ENCODE peak calls at places on chromosomes 3 and 15, in six cellular contexts. One of them, this sample, is unnamed.

GRCh38 chr3:64998317-64998716 is 310.5 kb upstream of the ADAMTS9 start:
- DNase-seq in nephron progenitor cell: no peak
- DNase-seq in NCI-H1105: no peak
- DNase-seq in GM18507: no peak
- DNase-seq in NCI-H1092: no peak
- DNase-seq in stimulated activated CD4-positive, alpha-beta T cell treated with anti-CD3 and anti-CD28 coated beads, Interleukin-2, amount 100 ng/mL, for 48 hours: no peak
- DNase-seq in this sample: no peak

GRCh38 chr3:183697610-183698317 is at the start of gene YEATS2:
- DNase-seq in nephron progenitor cell: peak
- DNase-seq in NCI-H1105: peak
- DNase-seq in GM18507: peak
- DNase-seq in NCI-H1092: peak
- DNase-seq in stimulated activated CD4-positive, alpha-beta T cell treated with anti-CD3 and anti-CD28 coated beads, Interleukin-2, amount 100 ng/mL, for 48 hours: peak
- DNase-seq in this sample: peak

GRCh38 chr3:179347108-179347382 is 464 bp upstream of the MFN1 start:
- DNase-seq in nephron progenitor cell: no peak
- DNase-seq in NCI-H1105: no peak
- DNase-seq in GM18507: no peak
- DNase-seq in NCI-H1092: no peak
- DNase-seq in stimulated activated CD4-positive, alpha-beta T cell treated with anti-CD3 and anti-CD28 coated beads, Interleukin-2, amount 100 ng/mL, for 48 hours: no peak
- DNase-seq in this sample: no peak

GRCh38 chr3:385151-385550 is 188.6 kb downstream of the CHL1 start:
- DNase-seq in nephron progenitor cell: no peak
- DNase-seq in NCI-H1105: no peak
- DNase-seq in GM18507: no peak
- DNase-seq in NCI-H1092: no peak
- DNase-seq in stimulated activated CD4-positive, alpha-beta T cell treated with anti-CD3 and anti-CD28 coated beads, Interleukin-2, amount 100 ng/mL, for 48 hours: no peak
- DNase-seq in this sample: no peak

GRCh38 chr15:63972801-63973200 is 73.5 kb downstream of the DAPK2 start:
- DNase-seq in nephron progenitor cell: no peak
- DNase-seq in NCI-H1105: no peak
- DNase-seq in GM18507: no peak
- DNase-seq in NCI-H1092: no peak
- DNase-seq in stimulated activated CD4-positive, alpha-beta T cell treated with anti-CD3 and anti-CD28 coated beads, Interleukin-2, amount 100 ng/mL, for 48 hours: no peak
- DNase-seq in this sample: no peak

GRCh38 chr3:28994161-28994905 is 286.5 kb upstream of the RBMS3 start:
- DNase-seq in nephron progenitor cell: no peak
- DNase-seq in NCI-H1105: no peak
- DNase-seq in GM18507: no peak
- DNase-seq in NCI-H1092: no peak
- DNase-seq in stimulated activated CD4-positive, alpha-beta T cell treated with anti-CD3 and anti-CD28 coated beads, Interleukin-2, amount 100 ng/mL, for 48 hours: no peak
- DNase-seq in this sample: no peak

GRCh38 chr3:136247436-136247835 is 2.7 kb upstream of the PCCB start:
- DNase-seq in nephron progenitor cell: no peak
- DNase-seq in NCI-H1105: no peak
- DNase-seq in GM18507: no peak
- DNase-seq in NCI-H1092: no peak
- DNase-seq in stimulated activated CD4-positive, alpha-beta T cell treated with anti-CD3 and anti-CD28 coated beads, Interleukin-2, amount 100 ng/mL, for 48 hours: no peak
- DNase-seq in this sample: no peak

GRCh38 chr3:105883798-105884377 is 15.1 kb upstream of the CBLB start:
- DNase-seq in nephron progenitor cell: no peak
- DNase-seq in NCI-H1105: no peak
- DNase-seq in GM18507: no peak
- DNase-seq in NCI-H1092: no peak
- DNase-seq in stimulated activated CD4-positive, alpha-beta T cell treated with anti-CD3 and anti-CD28 coated beads, Interleukin-2, amount 100 ng/mL, for 48 hours: no peak
- DNase-seq in this sample: no peak

GRCh38 chr3:46386206-46386605 is 15.5 kb downstream of the CCR5 start:
- DNase-seq in nephron progenitor cell: no peak
- DNase-seq in NCI-H1105: no peak
- DNase-seq in GM18507: no peak
- DNase-seq in NCI-H1092: no peak
- DNase-seq in stimulated activated CD4-positive, alpha-beta T cell treated with anti-CD3 and anti-CD28 coated beads, Interleukin-2, amount 100 ng/mL, for 48 hours: no peak
- DNase-seq in this sample: no peak

GRCh38 chr3:188369526-188369925 is 215.6 kb downstream of the LPP start:
- DNase-seq in nephron progenitor cell: no peak
- DNase-seq in NCI-H1105: no peak
- DNase-seq in GM18507: no peak
- DNase-seq in NCI-H1092: no peak
- DNase-seq in stimulated activated CD4-positive, alpha-beta T cell treated with anti-CD3 and anti-CD28 coated beads, Interleukin-2, amount 100 ng/mL, for 48 hours: no peak
- DNase-seq in this sample: no peak

GRCh38 chr3:58429657-58430056 is 4.0 kb downstream of the PDHB start:
- DNase-seq in nephron progenitor cell: no peak
- DNase-seq in NCI-H1105: no peak
- DNase-seq in GM18507: no peak
- DNase-seq in NCI-H1092: no peak
- DNase-seq in stimulated activated CD4-positive, alpha-beta T cell treated with anti-CD3 and anti-CD28 coated beads, Interleukin-2, amount 100 ng/mL, for 48 hours: no peak
- DNase-seq in this sample: no peak

GRCh38 chr3:189365609-189366564 is 194.1 kb downstream of the TPRG1 start:
- DNase-seq in nephron progenitor cell: no peak
- DNase-seq in NCI-H1105: no peak
- DNase-seq in GM18507: no peak
- DNase-seq in NCI-H1092: no peak
- DNase-seq in stimulated activated CD4-positive, alpha-beta T cell treated with anti-CD3 and anti-CD28 coated beads, Interleukin-2, amount 100 ng/mL, for 48 hours: no peak
- DNase-seq in this sample: no peak

GRCh38 chr3:196246612-196247308 is 30.4 kb downstream of the SLC51A start:
- DNase-seq in nephron progenitor cell: no peak
- DNase-seq in NCI-H1105: no peak
- DNase-seq in GM18507: no peak
- DNase-seq in NCI-H1092: no peak
- DNase-seq in stimulated activated CD4-positive, alpha-beta T cell treated with anti-CD3 and anti-CD28 coated beads, Interleukin-2, amount 100 ng/mL, for 48 hours: no peak
- DNase-seq in this sample: no peak

GRCh38 chr3:67863869-67864268 is 209.5 kb upstream of the SUCLG2 start:
- DNase-seq in nephron progenitor cell: no peak
- DNase-seq in NCI-H1105: no peak
- DNase-seq in GM18507: no peak
- DNase-seq in NCI-H1092: no peak
- DNase-seq in stimulated activated CD4-positive, alpha-beta T cell treated with anti-CD3 and anti-CD28 coated beads, Interleukin-2, amount 100 ng/mL, for 48 hours: no peak
- DNase-seq in this sample: no peak

GRCh38 chr3:38577089-38578080 is 72.1 kb downstream of the SCN5A start:
- DNase-seq in nephron progenitor cell: no peak
- DNase-seq in NCI-H1105: no peak
- DNase-seq in GM18507: no peak
- DNase-seq in NCI-H1092: no peak
- DNase-seq in stimulated activated CD4-positive, alpha-beta T cell treated with anti-CD3 and anti-CD28 coated beads, Interleukin-2, amount 100 ng/mL, for 48 hours: no peak
- DNase-seq in this sample: no peak

GRCh38 chr3:20837676-20838302 is 651.8 kb upstream of the SGO1 start:
- DNase-seq in nephron progenitor cell: no peak
- DNase-seq in NCI-H1105: peak
- DNase-seq in GM18507: no peak
- DNase-seq in NCI-H1092: peak
- DNase-seq in stimulated activated CD4-positive, alpha-beta T cell treated with anti-CD3 and anti-CD28 coated beads, Interleukin-2, amount 100 ng/mL, for 48 hours: no peak
- DNase-seq in this sample: peak

GRCh38 chr15:31325432-31325975 is 1.1 kb upstream of the KLF13 start:
- DNase-seq in nephron progenitor cell: peak
- DNase-seq in NCI-H1105: peak
- DNase-seq in GM18507: no peak
- DNase-seq in NCI-H1092: peak
- DNase-seq in stimulated activated CD4-positive, alpha-beta T cell treated with anti-CD3 and anti-CD28 coated beads, Interleukin-2, amount 100 ng/mL, for 48 hours: no peak
- DNase-seq in this sample: no peak

GRCh38 chr3:129065727-129066087 is 5.1 kb downstream of the GP9 start:
- DNase-seq in nephron progenitor cell: no peak
- DNase-seq in NCI-H1105: no peak
- DNase-seq in GM18507: no peak
- DNase-seq in NCI-H1092: no peak
- DNase-seq in stimulated activated CD4-positive, alpha-beta T cell treated with anti-CD3 and anti-CD28 coated beads, Interleukin-2, amount 100 ng/mL, for 48 hours: no peak
- DNase-seq in this sample: no peak

GRCh38 chr15:62847900-62848489 is 194.6 kb upstream of the TPM1 start:
- DNase-seq in nephron progenitor cell: peak
- DNase-seq in NCI-H1105: no peak
- DNase-seq in GM18507: no peak
- DNase-seq in NCI-H1092: no peak
- DNase-seq in stimulated activated CD4-positive, alpha-beta T cell treated with anti-CD3 and anti-CD28 coated beads, Interleukin-2, amount 100 ng/mL, for 48 hours: peak
- DNase-seq in this sample: no peak

GRCh38 chr3:27729748-27730611 is 7.9 kb upstream of the EOMES start:
- DNase-seq in nephron progenitor cell: no peak
- DNase-seq in NCI-H1105: no peak
- DNase-seq in GM18507: no peak
- DNase-seq in NCI-H1092: no peak
- DNase-seq in stimulated activated CD4-positive, alpha-beta T cell treated with anti-CD3 and anti-CD28 coated beads, Interleukin-2, amount 100 ng/mL, for 48 hours: no peak
- DNase-seq in this sample: no peak

GRCh38 chr3:195583831-195584542 is at the start of gene APOD:
- DNase-seq in nephron progenitor cell: no peak
- DNase-seq in NCI-H1105: peak
- DNase-seq in GM18507: no peak
- DNase-seq in NCI-H1092: no peak
- DNase-seq in stimulated activated CD4-positive, alpha-beta T cell treated with anti-CD3 and anti-CD28 coated beads, Interleukin-2, amount 100 ng/mL, for 48 hours: no peak
- DNase-seq in this sample: no peak

GRCh38 chr15:38085104-38085503 is 150.7 kb downstream of the TMCO5A start:
- DNase-seq in nephron progenitor cell: no peak
- DNase-seq in NCI-H1105: no peak
- DNase-seq in GM18507: peak
- DNase-seq in NCI-H1092: no peak
- DNase-seq in stimulated activated CD4-positive, alpha-beta T cell treated with anti-CD3 and anti-CD28 coated beads, Interleukin-2, amount 100 ng/mL, for 48 hours: no peak
- DNase-seq in this sample: no peak

GRCh38 chr3:46461971-46462910 is 2.5 kb downstream of the LTF start:
- DNase-seq in nephron progenitor cell: no peak
- DNase-seq in NCI-H1105: no peak
- DNase-seq in GM18507: no peak
- DNase-seq in NCI-H1092: no peak
- DNase-seq in stimulated activated CD4-positive, alpha-beta T cell treated with anti-CD3 and anti-CD28 coated beads, Interleukin-2, amount 100 ng/mL, for 48 hours: no peak
- DNase-seq in this sample: no peak

GRCh38 chr15:33027636-33028035 is 166.9 kb downstream of the FMN1 start:
- DNase-seq in nephron progenitor cell: no peak
- DNase-seq in NCI-H1105: no peak
- DNase-seq in GM18507: no peak
- DNase-seq in NCI-H1092: no peak
- DNase-seq in stimulated activated CD4-positive, alpha-beta T cell treated with anti-CD3 and anti-CD28 coated beads, Interleukin-2, amount 100 ng/mL, for 48 hours: no peak
- DNase-seq in this sample: no peak

GRCh38 chr3:124201786-124202185 is 209.9 kb upstream of the ROPN1 start:
- DNase-seq in nephron progenitor cell: no peak
- DNase-seq in NCI-H1105: no peak
- DNase-seq in GM18507: no peak
- DNase-seq in NCI-H1092: no peak
- DNase-seq in stimulated activated CD4-positive, alpha-beta T cell treated with anti-CD3 and anti-CD28 coated beads, Interleukin-2, amount 100 ng/mL, for 48 hours: no peak
- DNase-seq in this sample: no peak

GRCh38 chr15:55683366-55683765 is 59.6 kb downstream of the PRTG start:
- DNase-seq in nephron progenitor cell: no peak
- DNase-seq in NCI-H1105: no peak
- DNase-seq in GM18507: no peak
- DNase-seq in NCI-H1092: no peak
- DNase-seq in stimulated activated CD4-positive, alpha-beta T cell treated with anti-CD3 and anti-CD28 coated beads, Interleukin-2, amount 100 ng/mL, for 48 hours: no peak
- DNase-seq in this sample: peak

GRCh38 chr3:119700269-119700919 is 2.4 kb upstream of the CFAP91 start:
- DNase-seq in nephron progenitor cell: no peak
- DNase-seq in NCI-H1105: no peak
- DNase-seq in GM18507: peak
- DNase-seq in NCI-H1092: no peak
- DNase-seq in stimulated activated CD4-positive, alpha-beta T cell treated with anti-CD3 and anti-CD28 coated beads, Interleukin-2, amount 100 ng/mL, for 48 hours: peak
- DNase-seq in this sample: no peak

GRCh38 chr3:14320221-14320620 is 82.2 kb upstream of the SLC6A6 start:
- DNase-seq in nephron progenitor cell: no peak
- DNase-seq in NCI-H1105: no peak
- DNase-seq in GM18507: no peak
- DNase-seq in NCI-H1092: no peak
- DNase-seq in stimulated activated CD4-positive, alpha-beta T cell treated with anti-CD3 and anti-CD28 coated beads, Interleukin-2, amount 100 ng/mL, for 48 hours: no peak
- DNase-seq in this sample: no peak

This sample was measured in NCI-H446 treated with DMSO at 0.1 percent for 48 hours.